ENCODE peak calls at places on chromosome 2, in ten cellular contexts. F, V, Y, D, M, B, O, K, L and I are unnamed samples.

GRCh38 chr2:71937401-71937800 is 210.3 kb downstream of the CYP26B1 start:
- DNase-seq in F (no peak), V (no peak), Y (no peak), D (no peak), M (no peak), B (no peak), O (no peak), K (no peak), L (no peak), I (no peak)

GRCh38 chr2:17226941-17227340 is 291.3 kb downstream of the RAD51AP2 start:
- DNase-seq in F (no peak), V (no peak), Y (no peak), D (no peak), M (no peak), B (no peak), O (no peak), K (no peak), L (no peak), I (no peak)

GRCh38 chr2:219279916-219280516 is 850 bp downstream of the DNAJB2 start:
- DNase-seq in F (no peak), V (no peak), Y (no peak), D (no peak), M (no peak), B (no peak), O (no peak), K (no peak), L (no peak), I (no peak)

GRCh38 chr2:5748941-5749731 is 57.0 kb downstream of the SOX11 start:
- DNase-seq in F (no peak), V (peak), Y (no peak), D (no peak), M (no peak), B (no peak), O (no peak), K (no peak), L (peak), I (no peak)

GRCh38 chr2:180017764-180018163 is 10.7 kb upstream of the CWC22 start:
- DNase-seq in F (no peak), V (peak), Y (no peak), D (no peak), M (no peak), B (no peak), O (no peak), K (no peak), L (no peak), I (no peak)

GRCh38 chr2:206876176-206876575 is 63.1 kb upstream of the CPO start:
- DNase-seq in F (no peak), V (no peak), Y (no peak), D (no peak), M (no peak), B (no peak), O (no peak), K (no peak), L (peak), I (no peak)

GRCh38 chr2:98730851-98731708 is at the start of gene MGAT4A:
- DNase-seq in F (peak), V (peak), Y (peak), D (peak), M (peak), B (peak), O (no peak), K (peak), L (peak), I (peak)

GRCh38 chr2:26309921-26310320 is 36.0 kb upstream of the SELENOI start:
- DNase-seq in F (no peak), V (no peak), Y (no peak), D (no peak), M (no peak), B (no peak), O (no peak), K (no peak), L (no peak), I (no peak)

GRCh38 chr2:12867888-12868287 is 151.2 kb downstream of the TRIB2 start:
- DNase-seq in F (no peak), V (no peak), Y (no peak), D (no peak), M (no peak), B (no peak), O (no peak), K (no peak), L (no peak), I (no peak)